ENCODE peak calls at places on chromosomes 11 and 22, in six cellular contexts. H is substantia nigra, U is smooth muscle cell of the brain vasculature, M is fibroblast of lung, P is right cardiac atrium, W is Right ventricle myocardium inferior. S is an unnamed sample.

GRCh38 chr22:46764140-46764680 is 1.8 kb downstream of the TBC1D22A start:
- DNase-seq in H (no peak), U (no peak), M (no peak), P (no peak), W (no peak), S (no peak)

GRCh38 chr11:84817998-84818397 is 809.1 kb downstream of the DLG2 start:
- DNase-seq in H (no peak), U (no peak), M (peak), P (no peak), W (no peak), S (no peak)

GRCh38 chr22:24954114-24954463 is 1.6 kb downstream of the KIAA1671 start:
- DNase-seq in H (no peak), U (no peak), M (peak), P (no peak), W (no peak), S (no peak)

GRCh38 chr11:33735166-33735425 is 1.1 kb downstream of the CD59 start:
- DNase-seq in H (no peak), U (no peak), M (no peak), P (no peak), W (no peak), S (no peak)

GRCh38 chr11:23370580-23371275 is 510.5 kb upstream of the CCDC179 start:
- DNase-seq in H (no peak), U (no peak), M (no peak), P (no peak), W (no peak), S (no peak)

GRCh38 chr11:125079151-125079877 is 16.2 kb downstream of the SLC37A2 start:
- DNase-seq in H (no peak), U (no peak), M (peak), P (no peak), W (no peak), S (no peak)

GRCh38 chr11:9251306-9251705 is 13.8 kb downstream of the DENND5A start:
- DNase-seq in H (no peak), U (no peak), M (no peak), P (no peak), W (no peak), S (no peak)

GRCh38 chr11:3639841-3640240 is 2.0 kb downstream of the ART5 start:
- DNase-seq in H (no peak), U (no peak), M (no peak), P (no peak), W (peak), S (no peak)

GRCh38 chr11:103811870-103812509 is 224.4 kb upstream of the DDI1 start:
- DNase-seq in H (no peak), U (no peak), M (no peak), P (no peak), W (no peak), S (no peak)

GRCh38 chr22:28027453-28028448 is 108.7 kb upstream of the PITPNB start:
- DNase-seq in H (no peak), U (no peak), M (no peak), P (peak), W (no peak), S (no peak)

GRCh38 chr22:47563406-47564157 is 801.1 kb downstream of the TBC1D22A start:
- DNase-seq in H (no peak), U (no peak), M (no peak), P (no peak), W (no peak), S (no peak)

S was measured in brain pericyte.